ENCODE peak calls at places on chromosomes 11 and 22, in nine cellular contexts. D is right atrium auricular region, J is heart right ventricle, S is Calu3, G is GM20000, Z is cardiac fibroblast, X is GM12865, L is neural progenitor cell, V is astrocyte of the cerebellum. N is an unnamed sample.

GRCh38 chr11:93476796-93477195 is 66.4 kb downstream of the SMCO4 start:
- DNase-seq in D (no peak), J (no peak), S (peak), G (no peak), Z (peak), X (no peak), L (no peak), V (peak), N (no peak)

GRCh38 chr11:62306227-62306626 is 7.4 kb upstream of the SCGB1D4 start:
- DNase-seq in D (no peak), J (no peak), S (no peak), G (no peak), Z (no peak), X (peak), L (no peak), V (no peak), N (no peak)

GRCh38 chr22:22773979-22774738 is 113.5 kb upstream of the IGLL5 start:
- DNase-seq in D (peak), J (no peak), S (no peak), G (peak), Z (no peak), X (peak), L (no peak), V (no peak), N (no peak)

GRCh38 chr11:10325398-10326079 is 20.7 kb downstream of the ADM start:
- DNase-seq in D (no peak), J (no peak), S (no peak), G (no peak), Z (peak), X (no peak), L (no peak), V (no peak), N (no peak)

GRCh38 chr11:20840341-20840740 is 171.0 kb downstream of the NELL1 start:
- DNase-seq in D (no peak), J (no peak), S (no peak), G (no peak), Z (no peak), X (no peak), L (no peak), V (no peak), N (no peak)

GRCh38 chr11:32081129-32081641 is 9.7 kb upstream of the RCN1 start:
- DNase-seq in D (no peak), J (no peak), S (no peak), G (no peak), Z (peak), X (peak), L (no peak), V (no peak), N (no peak)

GRCh38 chr11:77207019-77207485 is 79.0 kb downstream of the MYO7A start:
- DNase-seq in D (no peak), J (no peak), S (no peak), G (no peak), Z (no peak), X (no peak), L (no peak), V (no peak), N (no peak)

GRCh38 chr22:42745118-42745517 is 24.4 kb upstream of the A4GALT start:
- DNase-seq in D (no peak), J (no peak), S (no peak), G (no peak), Z (peak), X (no peak), L (no peak), V (no peak), N (no peak)

GRCh38 chr11:14070866-14071265 is 108.3 kb downstream of the SPON1 start:
- DNase-seq in D (no peak), J (no peak), S (no peak), G (no peak), Z (no peak), X (no peak), L (no peak), V (no peak), N (no peak)

GRCh38 chr11:4178813-4179662 is 84.4 kb downstream of the RRM1 start:
- DNase-seq in D (no peak), J (no peak), S (no peak), G (no peak), Z (no peak), X (no peak), L (no peak), V (no peak), N (no peak)

GRCh38 chr22:19880786-19881569 is 26.3 kb upstream of the GNB1L start:
- DNase-seq in D (peak), J (no peak), S (peak), G (no peak), Z (peak), X (no peak), L (peak), V (peak), N (no peak)

GRCh38 chr11:130472434-130472961 is 24.1 kb downstream of the ADAMTS15 start:
- DNase-seq in D (peak), J (no peak), S (no peak), G (no peak), Z (no peak), X (no peak), L (no peak), V (no peak), N (no peak)

GRCh38 chr11:83241291-83241946 is 44.7 kb downstream of the CCDC90B start:
- DNase-seq in D (no peak), J (no peak), S (peak), G (peak), Z (peak), X (peak), L (peak), V (peak), N (peak)

GRCh38 chr11:17063171-17064002 is 14.1 kb downstream of the RPS13 start:
- DNase-seq in D (no peak), J (peak), S (peak), G (peak), Z (peak), X (peak), L (peak), V (peak), N (peak)

GRCh38 chr11:2147391-2147790 is 8.2 kb upstream of the IGF2 start:
- DNase-seq in D (no peak), J (no peak), S (no peak), G (no peak), Z (no peak), X (no peak), L (no peak), V (no peak), N (no peak)

GRCh38 chr11:95267814-95268213 is 36.8 kb upstream of the SESN3 start:
- DNase-seq in D (no peak), J (no peak), S (no peak), G (no peak), Z (no peak), X (no peak), L (no peak), V (no peak), N (no peak)

GRCh38 chr11:105577645-105578044 is 32.2 kb upstream of the GRIA4 start:
- DNase-seq in D (no peak), J (no peak), S (no peak), G (no peak), Z (peak), X (no peak), L (peak), V (no peak), N (no peak)

GRCh38 chr22:27475548-27475897 is 326.0 kb downstream of the MN1 start:
- DNase-seq in D (no peak), J (no peak), S (no peak), G (no peak), Z (no peak), X (no peak), L (no peak), V (no peak), N (no peak)

GRCh38 chr11:7165911-7166310 is 77.1 kb downstream of the RBMXL2 start:
- DNase-seq in D (no peak), J (no peak), S (no peak), G (no peak), Z (no peak), X (no peak), L (peak), V (no peak), N (no peak)

GRCh38 chr11:44562836-44563460 is 2.5 kb upstream of the CD82 start:
- DNase-seq in D (no peak), J (no peak), S (no peak), G (no peak), Z (no peak), X (no peak), L (no peak), V (no peak), N (no peak)

DNA sequence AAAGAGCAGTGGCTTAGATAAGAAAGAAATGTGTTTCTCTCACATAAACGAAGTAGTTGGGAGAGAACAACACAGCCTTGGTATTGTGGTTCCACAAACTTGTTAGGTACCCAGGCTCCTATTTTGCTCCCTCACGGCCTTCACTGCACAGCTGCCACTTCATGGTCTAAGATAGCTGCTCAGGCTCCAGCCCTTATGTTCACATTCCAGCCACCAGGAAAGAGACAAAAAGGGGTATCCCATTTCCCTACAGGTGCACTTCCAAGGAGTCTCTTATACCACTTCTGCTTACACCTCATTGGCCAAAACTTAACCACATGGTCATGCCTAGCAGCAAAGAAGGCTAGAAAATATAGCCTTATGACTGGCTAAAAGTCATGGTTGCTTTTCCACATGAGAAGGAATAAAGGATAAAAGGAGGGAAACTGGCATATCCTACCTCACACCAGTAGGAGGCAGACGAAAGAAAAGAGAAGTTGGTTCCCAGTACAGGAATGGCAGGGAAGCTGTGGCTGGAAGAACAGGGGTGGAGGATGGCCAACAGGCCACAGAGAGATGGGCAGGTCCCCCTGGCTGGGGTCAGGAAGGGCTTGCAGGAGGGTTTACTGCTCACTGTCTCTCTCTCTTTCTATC is 5.4 kb upstream of the HDHD5 start:
- DNase-seq in D (no peak), J (no peak), S (no peak), G (no peak), Z (peak), X (no peak), L (no peak), V (no peak), N (no peak)
- TF ChIP-seq CTCF in D (no peak), J (no peak), S (no peak), G (no peak), Z (peak), X (no peak), L (peak), V (peak), N (no peak)

DNA sequence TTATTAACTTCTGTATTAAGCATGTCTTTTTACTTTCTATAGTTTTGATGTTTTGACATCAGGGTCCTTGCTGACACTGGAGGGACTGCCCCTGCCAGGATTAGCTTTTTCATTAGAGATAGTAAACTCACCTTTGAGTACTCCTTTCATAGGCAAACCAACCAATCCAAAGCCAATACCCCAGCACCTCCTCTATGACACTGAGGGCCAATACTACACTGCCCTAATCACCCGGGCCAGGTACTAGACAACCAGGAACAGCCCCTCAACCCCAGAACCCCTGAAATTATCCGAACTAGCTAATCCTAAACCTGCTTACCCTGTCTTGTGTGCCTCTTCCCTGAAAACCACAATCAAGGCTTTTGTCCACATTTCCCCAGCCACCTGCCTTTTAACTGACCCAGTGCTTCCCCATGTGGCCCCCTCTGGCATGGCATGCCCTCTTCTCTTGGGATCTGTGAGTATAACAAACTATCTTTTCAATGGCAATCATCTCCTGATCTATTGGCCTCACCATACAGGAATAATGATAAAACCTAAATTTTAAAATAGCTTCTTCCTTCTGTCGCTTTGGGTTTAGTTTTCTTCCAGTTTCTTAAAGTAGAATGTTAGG is 31.2 kb downstream of the RAB6A start:
- DNase-seq in D (no peak), J (no peak), S (peak), G (no peak), Z (peak), X (no peak), L (peak), V (no peak), N (peak)
- TF ChIP-seq CTCF in D (peak), J (peak), S (peak), G (no peak), Z (peak), X (peak), L (peak), V (peak), N (peak)

DNA sequence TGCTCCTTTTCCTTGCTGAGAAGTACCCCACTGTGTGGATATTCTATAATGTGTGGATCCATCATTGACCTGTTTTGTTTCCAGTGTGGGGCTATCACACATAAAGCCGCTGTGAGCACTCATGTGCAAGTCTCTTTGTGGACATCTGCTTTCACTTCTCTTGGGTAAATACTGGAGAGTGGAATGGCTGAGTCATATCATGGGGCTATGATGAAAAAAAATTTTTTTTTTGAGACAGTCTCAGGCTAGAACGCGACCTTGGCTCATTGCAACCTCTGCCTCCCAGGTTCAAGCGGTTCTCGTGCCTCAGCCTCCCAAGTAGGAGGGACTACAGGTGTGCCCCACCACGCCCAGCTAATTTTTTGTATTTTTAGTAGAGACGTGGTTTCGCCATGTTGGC is 7.7 kb upstream of the FAM118A start:
- DNase-seq in D (no peak), J (no peak), S (no peak), G (no peak), Z (peak), X (peak), L (no peak), V (peak), N (no peak)
- TF ChIP-seq CTCF in D (no peak), J (no peak), S (no peak), G (no peak), Z (no peak), X (no peak), L (no peak), V (no peak), N (no peak)

GRCh38 chr22:39771486-39771885 is 122.1 kb downstream of the ENTHD1 start:
- DNase-seq in D (no peak), J (no peak), S (no peak), G (no peak), Z (no peak), X (no peak), L (no peak), V (no peak), N (no peak)

GRCh38 chr22:39773976-39774539 is 119.5 kb downstream of the ENTHD1 start:
- DNase-seq in D (no peak), J (no peak), S (no peak), G (peak), Z (no peak), X (peak), L (no peak), V (no peak), N (peak)

GRCh38 chr22:39773503-39773902 is 120.1 kb downstream of the ENTHD1 start:
- DNase-seq in D (no peak), J (no peak), S (no peak), G (no peak), Z (no peak), X (no peak), L (no peak), V (no peak), N (no peak)

GRCh38 chr22:39778055-39778454 is 115.5 kb downstream of the ENTHD1 start:
- DNase-seq in D (no peak), J (no peak), S (no peak), G (no peak), Z (no peak), X (no peak), L (no peak), V (no peak), N (no peak)

DNA sequence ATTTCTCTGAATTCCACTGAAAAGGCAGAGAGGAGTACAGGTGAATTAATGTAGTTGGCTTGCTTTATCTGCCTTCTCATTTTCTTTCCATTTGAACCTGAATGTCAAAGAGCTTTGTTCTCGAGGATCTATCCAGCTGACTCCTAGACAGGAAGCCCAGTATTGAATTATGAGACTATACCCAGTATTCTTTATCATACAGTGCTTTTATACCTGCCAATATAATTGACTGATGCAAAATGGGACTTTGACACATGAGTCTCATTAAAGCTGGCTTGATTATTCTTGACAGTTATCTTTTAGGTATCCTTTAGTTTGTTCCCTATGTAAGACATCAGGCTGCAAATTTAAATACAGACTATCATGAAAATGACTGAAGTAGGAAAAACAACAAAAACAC is 117.3 kb downstream of the ENTHD1 start:
- DNase-seq in D (no peak), J (no peak), S (no peak), G (no peak), Z (no peak), X (no peak), L (no peak), V (no peak), N (no peak)
- TF ChIP-seq CTCF in D (no peak), J (no peak), S (no peak), G (no peak), Z (no peak), X (no peak), L (no peak), V (no peak), N (no peak)

GRCh38 chr11:103071008-103071407 is 21.0 kb downstream of the DCUN1D5 start:
- DNase-seq in D (no peak), J (no peak), S (no peak), G (no peak), Z (no peak), X (no peak), L (no peak), V (no peak), N (no peak)
- TF ChIP-seq CTCF in D (no peak), J (no peak), S (no peak), G (no peak), Z (no peak), X (no peak), L (no peak), V (no peak), N (no peak)